ENCODE peak calls at places on chromosomes 3 and 15, in five cellular contexts. D is B cell, Z is dorsolateral prefrontal cortex, Y is RWPE1, T is esophagus squamous epithelium. R is an unnamed sample.

GRCh38 chr3:16064660-16065414 is 109.6 kb upstream of the GALNT15 start:
- DNase-seq in Y (no peak), Z (peak; percentile 77), T (no peak), D (no peak), R (peak; percentile 76)

GRCh38 chr3:179266701-179267211 is 15.8 kb upstream of the KCNMB3 start:
- DNase-seq in T (no peak), Z (no peak), D (peak; percentile 78), Y (no peak), R (no peak)

GRCh38 chr3:13080591-13080990 is 7.4 kb upstream of the IQSEC1 start:
- DNase-seq in D (no peak), Z (no peak), Y (no peak), T (no peak), R (no peak)

GRCh38 chr15:78321786-78322185 is 18.4 kb upstream of the CRABP1 start:
- DNase-seq in T (no peak), Z (peak; percentile 19), D (no peak), Y (no peak), R (no peak)

GRCh38 chr15:101497484-101498034 is 8.1 kb upstream of the PCSK6 start:
- DNase-seq in Z (no peak), T (no peak), D (no peak), Y (no peak), R (no peak)

GRCh38 chr15:96327155-96327741 is 3.3 kb upstream of the NR2F2 start:
- DNase-seq in Z (no peak), T (no peak), Y (peak; percentile 68), D (no peak), R (peak; percentile 81)

GRCh38 chr3:46915297-46915822 is 37.8 kb downstream of the PTH1R start:
- DNase-seq in Z (peak; percentile 17), D (peak; percentile 36), Y (no peak), T (no peak), R (no peak)

GRCh38 chr15:62847900-62848489 is 194.6 kb upstream of the TPM1 start:
- DNase-seq in T (no peak), Y (peak; percentile 64), Z (peak; percentile 82), D (no peak), R (peak; percentile 75)

GRCh38 chr15:72685925-72686794 is at the start of the genes BBS4 and HIGD2B:
- DNase-seq in D (peak; percentile 92), Y (peak; percentile 81), T (no peak), Z (peak; percentile 90), R (peak; percentile 89)

GRCh38 chr3:31227152-31227581 is 305.6 kb upstream of the STT3B start:
- DNase-seq in T (no peak), Z (no peak), Y (no peak), D (peak; percentile 78), R (no peak)

GRCh38 chr3:185744997-185745843 is 79.6 kb downstream of the IGF2BP2 start:
- DNase-seq in T (no peak), D (no peak), Z (no peak), Y (peak; percentile 62), R (peak; percentile 57)

GRCh38 chr3:135449046-135449445 is 516.5 kb upstream of the PPP2R3A start:
- DNase-seq in T (no peak), D (no peak), Y (no peak), Z (no peak), R (no peak)

GRCh38 chr3:182837855-182838454 is 44.7 kb downstream of the ATP11B start:
- DNase-seq in D (no peak), T (no peak), Y (peak; percentile 16), Z (no peak), R (peak; percentile 27)

GRCh38 chr15:88326924-88327323 is 70.4 kb upstream of the NTRK3 start:
- DNase-seq in Y (no peak), Z (no peak), D (no peak), T (no peak), R (no peak)

GRCh38 chr3:70740872-70741271 is 428.4 kb upstream of the MDFIC2 start:
- DNase-seq in D (no peak), Z (no peak), Y (no peak), T (no peak), R (no peak)

GRCh38 chr15:40267670-40268069 is 15.2 kb downstream of the ANKRD63 start:
- DNase-seq in T (no peak), Z (no peak), Y (no peak), D (no peak), R (no peak)

GRCh38 chr3:126961791-126962461 is 21.0 kb upstream of the PLXNA1 start:
- DNase-seq in Z (no peak), T (no peak), D (no peak), Y (no peak), R (no peak)

GRCh38 chr3:170999737-171000242 is 26.7 kb downstream of the SLC2A2 start:
- DNase-seq in D (no peak), Y (peak; percentile 80), Z (no peak), T (no peak), R (peak; percentile 91)

GRCh38 chr3:194135806-194136518 is at the start of gene HES1:
- DNase-seq in Y (peak; percentile 95), T (no peak), D (peak; percentile 67), Z (peak; percentile 79), R (peak; percentile 98)

GRCh38 chr3:41026394-41027177 is 172.7 kb upstream of the CTNNB1 start:
- DNase-seq in D (no peak), Y (no peak), Z (peak; percentile 42), T (no peak), R (peak; percentile 51)

GRCh38 chr3:69149586-69149985 is 27.2 kb upstream of the LMOD3 start:
- DNase-seq in Y (no peak), D (no peak), Z (no peak), T (no peak), R (no peak)

GRCh38 chr3:56467108-56467507 is 1.2 kb downstream of the ERC2 start:
- DNase-seq in T (no peak), Y (peak; percentile 93), D (no peak), Z (peak; percentile 86), R (peak; percentile 95)

GRCh38 chr3:125042725-125043406 is 12.9 kb downstream of the HEG1 start:
- DNase-seq in T (no peak), Y (no peak), D (no peak), Z (no peak), R (no peak)

GRCh38 chr3:124854027-124854426 is 33.1 kb downstream of the ITGB5 start:
- DNase-seq in Z (no peak), T (no peak), D (no peak), Y (no peak), R (no peak)